ENCODE peak calls at places on chromosomes 4 and X, in six cellular contexts. One of them, this sample, is unnamed.

GRCh38 chr4:4791299-4791798 is 68.1 kb upstream of the MSX1 start:
- DNase-seq in type B pancreatic cell: no peak
- DNase-seq in cardiac fibroblast: no peak
- DNase-seq in neural crest cell: no peak
- DNase-seq in GM12865: no peak
- DNase-seq in T follicular helper cell: no peak
- DNase-seq in this sample: no peak

GRCh38 chr4:146134761-146135160 is 40.8 kb upstream of the LSM6 start:
- DNase-seq in type B pancreatic cell: no peak
- DNase-seq in cardiac fibroblast: peak; percentile 10
- DNase-seq in neural crest cell: no peak
- DNase-seq in GM12865: no peak
- DNase-seq in T follicular helper cell: no peak
- DNase-seq in this sample: no peak

GRCh38 chrX:103107836-103108235 is 14.9 kb upstream of the NXF3 start:
- DNase-seq in type B pancreatic cell: no peak
- DNase-seq in cardiac fibroblast: peak; percentile 64
- DNase-seq in neural crest cell: no peak
- DNase-seq in GM12865: no peak
- DNase-seq in T follicular helper cell: no peak
- DNase-seq in this sample: no peak

GRCh38 chr4:30973993-30974392 is 253.8 kb downstream of the PCDH7 start:
- DNase-seq in type B pancreatic cell: no peak
- DNase-seq in cardiac fibroblast: no peak
- DNase-seq in neural crest cell: no peak
- DNase-seq in GM12865: no peak
- DNase-seq in T follicular helper cell: no peak
- DNase-seq in this sample: no peak

GRCh38 chr4:47704693-47705325 is 133.1 kb downstream of the CORIN start:
- DNase-seq in type B pancreatic cell: no peak
- DNase-seq in cardiac fibroblast: peak; percentile 36
- DNase-seq in neural crest cell: peak; percentile 36
- DNase-seq in GM12865: peak; percentile 41
- DNase-seq in T follicular helper cell: no peak
- DNase-seq in this sample: no peak

GRCh38 chr4:54657556-54658313 is at the start of gene KIT:
- DNase-seq in type B pancreatic cell: peak; percentile 82
- DNase-seq in cardiac fibroblast: peak; percentile 14
- DNase-seq in neural crest cell: peak; percentile 76
- DNase-seq in GM12865: no peak
- DNase-seq in T follicular helper cell: no peak
- DNase-seq in this sample: no peak

GRCh38 chrX:9530848-9531274 is 66.0 kb downstream of the TBL1X start:
- DNase-seq in type B pancreatic cell: no peak
- DNase-seq in cardiac fibroblast: peak; percentile 97
- DNase-seq in neural crest cell: peak; percentile 29
- DNase-seq in GM12865: peak; percentile 23
- DNase-seq in T follicular helper cell: peak; percentile 50
- DNase-seq in this sample: peak; percentile 26

GRCh38 chr4:172957216-172957615 is 211.4 kb upstream of the GALNT7 start:
- DNase-seq in type B pancreatic cell: no peak
- DNase-seq in cardiac fibroblast: no peak
- DNase-seq in neural crest cell: no peak
- DNase-seq in GM12865: no peak
- DNase-seq in T follicular helper cell: no peak
- DNase-seq in this sample: no peak

GRCh38 chr4:174213734-174214101 is 69.7 kb downstream of the FBXO8 start:
- DNase-seq in type B pancreatic cell: no peak
- DNase-seq in cardiac fibroblast: peak; percentile 46
- DNase-seq in neural crest cell: no peak
- DNase-seq in GM12865: no peak
- DNase-seq in T follicular helper cell: no peak
- DNase-seq in this sample: no peak

GRCh38 chr4:113825272-113825671 is 63.7 kb upstream of the CAMK2D start:
- DNase-seq in type B pancreatic cell: no peak
- DNase-seq in cardiac fibroblast: no peak
- DNase-seq in neural crest cell: no peak
- DNase-seq in GM12865: peak; percentile 90
- DNase-seq in T follicular helper cell: no peak
- DNase-seq in this sample: no peak

This sample was measured in CD4-positive, alpha-beta T cell.